ENCODE peak calls at places on chromosomes 7 and 10, in five cellular contexts. S is body of pancreas; G is CD4-positive, alpha-beta memory T cell; V is colonic mucosa; M is SK-N-SH. Y is an unnamed sample.

GRCh38 chr7:134593530-134594392 is 44.9 kb downstream of the AKR1B15 start:
- DNase-seq in M (peak), G (no peak), V (peak), S (peak), Y (no peak)

GRCh38 chr7:381211-382117 is 91.5 kb downstream of the FOXL3 start:
- DNase-seq in G (peak), S (no peak), V (peak), M (no peak), Y (no peak)

GRCh38 chr10:58820386-58820785 is 307.7 kb downstream of the BICC1 start:
- DNase-seq in M (no peak), G (no peak), V (no peak), S (no peak), Y (peak)

GRCh38 chr10:59688921-59689351 is 20.7 kb downstream of the SLC16A9 start:
- DNase-seq in V (peak), G (no peak), S (no peak), M (no peak), Y (no peak)

GRCh38 chr10:63696205-63696604 is 175.0 kb downstream of the REEP3 start:
- DNase-seq in V (no peak), S (no peak), G (no peak), M (no peak), Y (no peak)

GRCh38 chr10:16565604-16566003 is 43.9 kb upstream of the C1QL3 start:
- DNase-seq in S (no peak), M (no peak), G (no peak), V (no peak), Y (no peak)

GRCh38 chr10:10149899-10150298 is 867.8 kb upstream of the CELF2 start:
- DNase-seq in G (no peak), V (no peak), M (no peak), S (no peak), Y (no peak)

GRCh38 chr7:47281161-47281560 is 300.8 kb downstream of the TNS3 start:
- DNase-seq in S (no peak), V (peak), M (no peak), G (no peak), Y (no peak)

GRCh38 chr10:48199580-48200377 is 74.7 kb downstream of the FRMPD2 start:
- DNase-seq in V (no peak), M (no peak), G (no peak), S (no peak), Y (no peak)

GRCh38 chr7:108146070-108146842 is 16.1 kb upstream of the LAMB4 start:
- DNase-seq in V (peak), G (peak), M (peak), S (peak), Y (peak)

GRCh38 chr7:74002474-74003017 is 25.4 kb upstream of the ELN start:
- DNase-seq in G (no peak), V (peak), M (no peak), S (peak), Y (no peak)

GRCh38 chr7:38070718-38071117 is 107.3 kb upstream of the STARD3NL start:
- DNase-seq in G (no peak), M (peak), S (peak), V (no peak), Y (peak)

GRCh38 chr10:125186431-125187170 is 26.2 kb upstream of the CTBP2 start:
- DNase-seq in M (no peak), G (no peak), V (no peak), S (no peak), Y (no peak)

GRCh38 chr7:73549176-73549575 is 8.3 kb downstream of the BCL7B start:
- DNase-seq in V (no peak), S (no peak), M (no peak), G (no peak), Y (no peak)

GRCh38 chr10:58352956-58353610 is 18.3 kb downstream of the UBE2D1 start:
- DNase-seq in S (no peak), G (no peak), V (no peak), M (no peak), Y (no peak)

GRCh38 chr10:1635340-1635739 is 102.0 kb downstream of the ADARB2 start:
- DNase-seq in S (no peak), M (no peak), G (no peak), V (no peak), Y (no peak)

GRCh38 chr10:43230101-43230908 is 36.6 kb downstream of the RASGEF1A start:
- DNase-seq in G (no peak), S (peak), M (no peak), V (no peak), Y (no peak)

GRCh38 chr7:104010052-104010909 is 20.8 kb upstream of the RELN start:
- DNase-seq in M (no peak), S (no peak), V (no peak), G (no peak), Y (no peak)

GRCh38 chr10:104045151-104046089 is 40.3 kb downstream of the COL17A1 start:
- DNase-seq in V (peak), S (peak), G (no peak), M (peak), Y (no peak)

GRCh38 chr10:24718031-24718855 is 5.4 kb downstream of the ARHGAP21 start:
- DNase-seq in V (no peak), G (no peak), S (no peak), M (no peak), Y (no peak)
- H3K4me3 ChIP-seq in V (no peak), G (no peak), S (no peak), M (peak), Y (no peak)

GRCh38 chr10:14603539-14604102 is 171.1 kb downstream of the FAM107B start:
- DNase-seq in G (no peak), M (peak), S (peak), V (peak), Y (no peak)

GRCh38 chr10:14600065-14600464 is 174.6 kb downstream of the FAM107B start:
- DNase-seq in M (no peak), G (no peak), V (no peak), S (no peak), Y (no peak)

GRCh38 chr10:14602807-14603538 is 171.7 kb downstream of the FAM107B start:
- DNase-seq in S (no peak), G (no peak), M (no peak), V (no peak), Y (no peak)

GRCh38 chr10:14604181-14605142 is 170.2 kb downstream of the FAM107B start:
- DNase-seq in M (peak), S (peak), V (peak), G (peak), Y (no peak)

GRCh38 chr10:14601872-14602725 is 172.6 kb downstream of the FAM107B start:
- DNase-seq in V (no peak), S (peak), G (peak), M (no peak), Y (no peak)
- H3K4me3 ChIP-seq in V (no peak), S (no peak), G (peak), M (no peak), Y (no peak)

DNA sequence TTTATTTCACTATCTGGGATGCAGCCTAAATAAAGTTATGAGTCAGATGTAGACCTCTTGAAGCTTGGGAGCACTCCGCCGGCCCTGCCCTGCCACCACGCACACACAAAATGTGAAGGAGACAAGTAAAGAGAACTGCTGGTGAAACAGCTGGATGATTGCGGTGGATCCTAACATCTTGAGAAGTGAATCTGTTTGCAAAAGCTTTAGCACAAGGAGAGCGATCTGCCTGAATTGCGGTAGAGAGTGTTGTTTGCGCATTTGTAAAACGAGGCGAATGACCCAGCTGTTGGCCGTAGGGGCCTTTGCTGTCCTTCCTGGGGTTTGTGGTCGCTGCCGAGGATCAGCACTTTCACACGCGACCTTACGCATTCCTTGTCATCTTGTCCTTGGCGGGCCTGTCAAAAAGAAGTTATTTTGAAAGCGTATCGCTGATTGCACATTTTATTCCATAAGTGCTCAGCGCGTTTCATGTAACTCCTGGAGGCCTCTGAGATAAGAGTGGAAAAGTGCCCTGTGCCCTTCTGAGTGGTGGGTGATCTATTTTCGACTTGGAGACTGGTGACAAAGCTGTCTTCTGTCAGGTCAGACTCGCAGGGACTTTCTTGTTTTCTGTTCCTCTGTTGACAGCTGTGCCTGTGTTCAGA is 40.8 kb downstream of the RBM20 start:
- DNase-seq in M (no peak), G (no peak), S (no peak), V (no peak), Y (no peak)
- H3K4me3 ChIP-seq in M (no peak), G (no peak), S (no peak), V (no peak), Y (no peak)

DNA sequence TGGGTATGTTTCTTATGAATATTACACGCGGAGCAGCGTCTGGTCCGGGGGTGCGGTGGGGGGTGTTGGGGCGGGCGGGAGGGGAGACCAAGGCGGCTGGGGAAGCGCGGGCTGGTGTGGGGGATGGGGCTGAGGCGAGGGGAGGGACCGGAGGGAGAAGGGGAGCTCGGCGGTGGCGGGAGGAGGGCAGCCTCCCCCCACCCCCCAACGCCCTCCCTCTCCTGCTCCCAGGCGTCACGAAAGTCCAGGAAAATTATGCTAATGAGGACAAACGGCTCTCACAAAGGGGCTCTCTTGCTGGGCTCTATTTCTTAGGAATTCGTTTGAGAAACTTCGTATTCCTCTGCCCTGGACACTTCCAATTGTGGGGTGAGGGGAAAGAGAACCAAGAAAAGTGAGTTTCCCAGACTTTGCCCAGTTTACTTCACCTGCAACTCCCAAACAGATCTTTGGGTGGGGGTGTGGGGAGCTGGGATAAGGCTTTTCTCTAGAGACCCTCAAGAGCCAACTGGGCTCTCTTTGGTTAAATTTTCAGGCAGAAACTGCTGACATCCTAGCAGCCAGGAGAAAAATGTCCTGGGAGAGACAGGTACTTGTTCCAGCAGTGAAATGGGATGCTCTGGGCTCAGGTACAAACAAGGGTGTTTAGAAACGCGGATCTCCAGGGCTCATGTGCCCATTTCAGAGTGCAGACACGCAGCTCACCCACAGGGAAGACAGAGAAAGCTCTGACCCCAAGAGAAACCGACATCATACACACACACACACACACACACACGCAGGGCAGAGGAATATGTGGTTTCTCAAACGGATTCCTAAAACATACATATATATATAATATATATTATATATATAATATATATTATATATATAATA is 11.7 kb upstream of the HOXA2 start:
- DNase-seq in G (no peak), S (no peak), M (peak), V (peak), Y (no peak)
- H3K4me3 ChIP-seq in G (no peak), S (no peak), M (no peak), V (peak), Y (no peak)

GRCh38 chr10:30116254-30116573 is 56.8 kb upstream of the JCAD start:
- DNase-seq in V (no peak), M (no peak), S (no peak), G (no peak), Y (no peak)

GRCh38 chr10:30118590-30118989 is 59.2 kb upstream of the JCAD start:
- DNase-seq in M (no peak), V (no peak), S (no peak), G (no peak), Y (no peak)

GRCh38 chr10:30114401-30114800 is 55.0 kb upstream of the JCAD start:
- DNase-seq in V (no peak), S (no peak), M (no peak), G (no peak), Y (no peak)

GRCh38 chr10:30114871-30115270 is 55.5 kb upstream of the JCAD start:
- DNase-seq in M (peak), G (no peak), V (no peak), S (peak), Y (no peak)

GRCh38 chr10:30115391-30116253 is 56.2 kb upstream of the JCAD start:
- DNase-seq in M (no peak), V (no peak), S (no peak), G (no peak), Y (no peak)
- H3K4me3 ChIP-seq in M (peak), V (no peak), S (no peak), G (no peak), Y (no peak)

DNA sequence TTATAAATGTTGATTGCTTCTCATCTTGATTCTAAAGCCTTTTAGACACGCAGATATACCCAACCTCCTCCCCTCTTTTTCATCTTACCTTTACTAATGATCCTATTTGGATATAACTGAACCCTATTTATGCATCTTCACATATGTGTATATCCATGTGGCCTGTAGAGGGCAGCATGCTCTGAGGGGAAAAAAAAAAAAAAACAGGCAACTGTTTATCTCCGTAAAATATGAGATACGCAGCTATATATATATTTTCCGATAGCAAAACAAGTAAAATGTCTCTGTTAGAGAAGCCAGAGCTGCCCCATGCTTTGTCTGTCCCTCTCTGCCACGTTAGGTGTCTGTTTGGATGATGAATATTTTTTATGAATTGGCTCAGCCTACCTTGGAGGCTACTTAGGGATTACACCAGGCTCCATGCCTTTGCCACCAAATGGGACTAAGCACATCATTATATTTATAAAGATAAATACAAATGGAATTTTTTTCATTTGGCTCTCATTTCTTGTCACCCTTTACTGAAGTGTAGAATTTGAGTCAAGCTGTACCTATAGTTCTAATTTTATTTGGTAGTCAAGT is 174.8 kb upstream of the FZD1 start:
- DNase-seq in S (peak), M (peak), V (no peak), G (peak), Y (peak)
- H3K4me3 ChIP-seq in S (no peak), M (peak), V (no peak), G (no peak), Y (no peak)

Y was measured in Jurkat, Clone E6-1.